ENCODE peak calls at places on chromosomes 7 and 10, in four cellular contexts. U is fibroblast of pulmonary artery; J is NCI-H2107; F is activated T-cell treated with anti-CD3 and anti-CD28 coated beads, Interleukin-2, amount 50 U/mL, for 4 hours. T is an unnamed sample.

GRCh38 chr7:134669845-134670373 is 23.3 kb downstream of the BPGM start:
- DNase-seq in U (peak; percentile 92), F (peak; percentile 72), J (peak; percentile 41), T (peak; percentile 100)

GRCh38 chr7:78803471-78803870 is 650.0 kb downstream of the MAGI2 start:
- DNase-seq in J (no peak), U (no peak), F (no peak), T (no peak)

GRCh38 chr7:102933763-102934162 is 21.0 kb downstream of the LRRC17 start:
- DNase-seq in F (no peak), U (peak; percentile 99), J (peak; percentile 4), T (no peak)

GRCh38 chr10:6423004-6423403 is 157.1 kb downstream of the PRKCQ start:
- DNase-seq in U (no peak), J (no peak), F (peak; percentile 26), T (no peak)

GRCh38 chr10:88130912-88131311 is 267.5 kb downstream of the PTEN start:
- DNase-seq in U (no peak), J (no peak), F (no peak), T (no peak)

GRCh38 chr7:27102578-27103442 is at the start of gene HOXA2:
- DNase-seq in U (no peak), J (no peak), F (no peak), T (peak; percentile 88)

GRCh38 chr10:100043344-100043743 is 33.6 kb upstream of the DNMBP start:
- DNase-seq in U (no peak), F (no peak), J (no peak), T (no peak)

GRCh38 chr10:17453377-17454091 is 861 bp downstream of the ST8SIA6 start:
- DNase-seq in F (peak; percentile 26), J (no peak), U (peak; percentile 20), T (peak; percentile 63)

GRCh38 chr10:100744980-100745881 is at the start of gene PAX2:
- DNase-seq in U (no peak), F (no peak), J (no peak), T (no peak)